ENCODE peak calls at places on chromosomes 2 and 18, in six cellular contexts. K is A549, G is HepG2, E is K562, N is GM12878, F is endothelial cell of umbilical vein. I is an unnamed sample.

GRCh38 chr2:16962459-16962858 is 296.8 kb upstream of the CYRIA start:
- DNase-seq in G (no peak), N (no peak), E (no peak), K (no peak), F (no peak), I (no peak)

GRCh38 chr2:71736091-71736878 is 282.9 kb downstream of the DYSF start:
- DNase-seq in G (no peak), F (no peak), N (no peak), E (no peak), K (no peak), I (no peak)

GRCh38 chr2:214244847-214245246 is 166.0 kb upstream of the VWC2L start:
- DNase-seq in G (no peak), K (no peak), F (no peak), N (no peak), E (no peak), I (no peak)

GRCh38 chr2:145652992-145653545 is 1133.2 kb upstream of the ZEB2 start:
- DNase-seq in F (no peak), K (no peak), E (no peak), G (no peak), N (no peak), I (peak; percentile 59)

GRCh38 chr18:34773378-34773777 is 63.3 kb downstream of the DTNA start:
- DNase-seq in G (no peak), E (no peak), N (no peak), F (peak; percentile 59), K (no peak), I (no peak)

GRCh38 chr2:195498176-195498575 is 158.8 kb upstream of the SLC39A10 start:
- DNase-seq in E (no peak), G (peak; percentile 50), F (peak; percentile 38), K (peak; percentile 33), N (no peak), I (peak; percentile 65)

GRCh38 chr2:1744446-1745170 is at the start of gene PXDN:
- DNase-seq in F (peak; percentile 48), N (no peak), E (no peak), K (no peak), G (no peak), I (peak; percentile 70)

GRCh38 chr2:231325826-231326225 is 69.7 kb upstream of the B3GNT7 start:
- DNase-seq in E (no peak), K (no peak), F (no peak), G (no peak), N (no peak), I (no peak)

GRCh38 chr18:36284671-36285295 is 12.7 kb upstream of the FHOD3 start:
- DNase-seq in K (peak; percentile 62), G (peak; percentile 62), E (peak; percentile 51), N (peak; percentile 40), F (peak; percentile 71), I (peak; percentile 64)

GRCh38 chr2:225584821-225585220 is 185.3 kb downstream of the NYAP2 start:
- DNase-seq in K (peak; percentile 5), G (no peak), E (peak; percentile 9), F (no peak), N (no peak), I (peak; percentile 22)

GRCh38 chr18:13270279-13270911 is 51.8 kb downstream of the LDLRAD4 start:
- DNase-seq in G (no peak), N (no peak), E (no peak), K (no peak), F (no peak), I (no peak)

GRCh38 chr2:190425221-190425866 is 17.2 kb downstream of the MFSD6 start:
- DNase-seq in K (no peak), G (no peak), F (no peak), E (no peak), N (no peak), I (no peak)

GRCh38 chr2:186648130-186648529 is 45.7 kb upstream of the FAM171B start:
- DNase-seq in N (no peak), G (no peak), E (no peak), K (no peak), F (peak; percentile 24), I (no peak)

GRCh38 chr2:191675807-191676667 is 1.9 kb upstream of the NABP1 start:
- DNase-seq in K (no peak), F (peak; percentile 37), E (peak; percentile 40), N (peak; percentile 94), G (no peak), I (peak; percentile 94)

GRCh38 chr18:36432880-36433279 is 135.4 kb downstream of the FHOD3 start:
- DNase-seq in E (no peak), N (no peak), F (no peak), K (no peak), G (no peak), I (no peak)

DNA sequence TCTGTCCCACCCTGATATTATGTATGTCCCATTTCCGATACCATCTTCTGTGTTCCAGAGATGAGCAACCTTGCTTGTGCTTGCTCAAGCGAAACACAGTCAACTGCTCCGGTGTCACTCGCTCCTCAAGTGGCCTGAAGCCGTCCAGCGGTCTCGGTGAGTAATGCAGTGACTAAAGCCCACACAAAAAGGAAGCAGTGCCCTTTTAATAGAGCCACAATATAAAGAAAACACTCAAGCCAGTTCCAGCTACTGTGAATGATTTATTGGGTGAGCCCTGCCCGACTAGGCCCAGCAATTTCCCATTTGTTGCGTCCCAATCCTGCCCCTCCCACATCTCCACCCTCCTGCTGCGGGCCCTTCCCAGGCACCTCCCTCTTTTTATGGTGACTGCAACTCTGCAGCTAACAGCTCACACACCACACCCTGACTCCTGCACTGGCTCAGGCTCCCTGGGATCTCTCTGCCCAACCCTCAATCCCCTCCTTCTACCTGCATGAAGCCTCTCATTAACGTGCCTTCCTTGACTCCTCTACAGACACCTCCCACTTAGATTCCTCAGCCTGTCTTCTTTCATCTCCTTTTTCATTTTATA is 44.2 kb upstream of the DSC1 start:
- DNase-seq in E (peak; percentile 55), N (peak; percentile 47), F (peak; percentile 34), K (peak; percentile 87), G (peak; percentile 86), I (peak; percentile 97)
- TF ChIP-seq POLR2A in E (no peak), N (no peak), F (no peak), K (no peak), G (peak; percentile 46), I (no peak)

GRCh38 chr18:43650423-43650822 is 373.1 kb upstream of the SYT4 start:
- DNase-seq in G (no peak), F (no peak), N (no peak), K (no peak), E (no peak), I (no peak)
- TF ChIP-seq MYC in G (no peak), F (no peak), N (no peak), K (no peak), E (no peak), I (no peak)

DNA sequence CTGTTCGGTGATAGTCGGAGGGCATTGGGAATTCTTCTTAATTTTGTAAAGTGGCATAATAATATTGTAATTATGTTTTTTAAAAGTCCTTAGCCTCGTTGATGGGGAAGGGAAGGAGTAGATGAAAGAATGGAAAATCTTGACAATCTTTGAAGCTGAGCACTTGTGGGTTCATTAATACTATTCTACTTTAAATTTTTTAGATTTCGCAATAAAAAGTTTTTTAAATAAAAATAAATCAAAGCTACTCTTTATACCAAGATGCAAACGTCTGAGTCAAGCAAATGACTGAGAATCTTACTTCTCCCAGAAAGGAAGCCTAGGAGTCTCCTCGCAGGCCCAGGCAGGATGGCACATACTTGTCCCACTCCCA is 98.5 kb upstream of the GPR45 start:
- DNase-seq in E (no peak), N (no peak), F (no peak), G (no peak), K (no peak), I (no peak)
- H3K4me3 ChIP-seq in E (no peak overlapping the region), N (no peak overlapping the region), F (no peak overlapping the region), G (no peak overlapping the region), K (no peak overlapping the region), I (no peak overlapping the region)

GRCh38 chr2:29162204-29162928 is 47.2 kb downstream of the CLIP4 start:
- DNase-seq in K (no peak), N (no peak), E (no peak), F (no peak), G (no peak), I (no peak)
- TF ChIP-seq POLR2A in K (no peak), N (no peak), E (no peak), F (no peak), G (no peak), I (no peak)

DNA sequence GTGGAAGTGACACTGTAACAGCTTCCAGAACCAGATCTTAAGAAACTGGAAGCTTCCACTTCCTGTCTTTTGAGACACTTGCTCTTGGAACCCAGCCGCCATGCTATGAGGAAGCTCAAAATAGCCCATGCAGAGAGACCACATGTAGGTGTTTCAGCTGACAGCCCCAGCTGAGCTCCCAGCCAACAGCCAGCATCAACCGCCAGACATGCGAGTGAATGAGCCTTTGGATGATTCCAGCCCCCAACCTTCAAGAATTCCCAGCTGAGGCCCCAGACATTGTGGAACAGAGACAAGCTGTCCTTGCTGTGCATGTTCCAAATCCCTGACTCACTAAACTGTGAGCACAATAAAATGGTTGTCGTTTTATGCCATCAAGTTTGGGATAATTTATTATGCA is 27.9 kb downstream of the ACVR1 start:
- DNase-seq in G (no peak), F (no peak), K (no peak), E (no peak), N (no peak), I (no peak)
- TF ChIP-seq MYC in G (no peak), F (no peak), K (no peak), E (no peak), N (no peak), I (no peak)

GRCh38 chr18:7459851-7460774 is 107.0 kb upstream of the PTPRM start:
- DNase-seq in G (peak; percentile 72), N (no peak), K (no peak), F (no peak), E (no peak), I (no peak)
- H3K4me3 ChIP-seq in G (peak overlapping the region; percentile 71), N (no peak overlapping the region), K (no peak overlapping the region), F (no peak overlapping the region), E (no peak overlapping the region), I (no peak overlapping the region)

DNA sequence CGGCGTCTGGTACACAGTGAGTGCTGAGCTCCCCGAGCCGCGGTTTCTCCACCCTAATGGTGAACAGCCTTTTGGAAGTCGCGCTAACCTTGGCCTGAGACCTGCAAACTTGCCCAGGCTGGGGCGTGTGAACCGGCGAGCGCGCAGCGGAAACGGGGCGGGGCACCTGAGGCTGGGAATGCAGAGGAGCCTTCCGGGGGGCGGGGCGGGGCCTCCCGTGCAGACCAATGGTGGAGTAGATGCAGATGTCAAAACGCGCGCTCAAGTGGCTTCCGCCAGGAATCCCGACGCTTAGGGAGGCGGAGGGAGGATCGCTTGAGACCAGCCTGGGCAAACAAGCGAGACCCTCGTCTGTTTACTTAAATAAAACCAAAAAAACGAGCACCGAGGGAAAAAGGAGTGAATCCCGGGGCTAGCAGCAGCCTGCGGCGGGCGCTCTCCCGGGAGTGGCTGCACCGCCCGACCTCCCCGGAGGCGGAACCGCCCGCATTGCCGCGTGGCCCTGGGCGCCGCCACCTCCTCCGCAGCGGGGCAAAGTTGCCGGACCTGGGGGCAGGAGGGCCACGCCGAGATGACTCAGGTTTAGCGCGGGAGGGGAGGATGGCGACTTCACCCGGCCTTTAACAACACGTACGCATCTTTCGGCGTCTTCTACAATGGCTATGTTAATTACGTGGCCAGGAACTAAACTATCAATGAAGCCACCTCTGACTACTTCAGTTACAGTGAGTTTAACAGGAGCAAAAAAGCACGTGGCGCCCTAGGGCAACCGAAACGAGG is 2.2 kb upstream of the RRM2 start:
- DNase-seq in K (peak; percentile 98), F (peak; percentile 80), E (peak; percentile 96), N (peak; percentile 83), G (peak; percentile 98), I (peak; percentile 99)
- TF ChIP-seq POLR2A in K (peak; percentile 83), F (peak; percentile 40), E (peak; percentile 96), N (peak; percentile 90), G (peak; percentile 87), I (peak; percentile 78)